ENCODE peak calls at places on chromosome 2, in four cellular contexts. D is GM20000, S is cardiac fibroblast, A is K562. P is an unnamed sample.
A peak's percentile ranks its signal among the peaks of the same experiment; 100 is the strongest.

GRCh38 chr2:16475581-16475980 is 190.1 kb downstream of the CYRIA start:
- DNase-seq in S (no peak), A (no peak), D (no peak), P (no peak)

GRCh38 chr2:28164280-28164801 is 228.3 kb upstream of the FOSL2 start:
- DNase-seq in A (no peak), D (no peak), S (peak; percentile 34), P (no peak)

GRCh38 chr2:72133721-72134407 is 13.8 kb downstream of the CYP26B1 start:
- DNase-seq in A (no peak), D (no peak), S (no peak), P (no peak)

GRCh38 chr2:20282916-20283592 is 58.1 kb upstream of the SDC1 start:
- DNase-seq in D (no peak), S (peak; percentile 31), A (no peak), P (no peak)

GRCh38 chr2:65383571-65384488 is 48.6 kb downstream of the SPRED2 start:
- DNase-seq in S (no peak), A (no peak), D (no peak), P (no peak)

GRCh38 chr2:26235089-26235488 is 9.3 kb downstream of the HADHA start:
- DNase-seq in S (peak; percentile 14), A (no peak), D (no peak), P (no peak)

GRCh38 chr2:66428986-66429612 is 5.8 kb upstream of the MEIS1 start:
- DNase-seq in D (no peak), S (peak; percentile 79), A (peak; percentile 36), P (no peak)

GRCh38 chr2:110216803-110217202 is 4.5 kb upstream of the MTLN start:
- DNase-seq in S (no peak), A (no peak), D (no peak), P (no peak)

GRCh38 chr2:213934560-213934959 is 476.3 kb upstream of the VWC2L start:
- DNase-seq in D (peak; percentile 56), A (peak; percentile 2), S (peak; percentile 41), P (peak; percentile 12)

GRCh38 chr2:179478771-179479170 is 214.1 kb upstream of the SESTD1 start:
- DNase-seq in S (no peak), A (no peak), D (no peak), P (no peak)

GRCh38 chr2:219099319-219099718 is 38.6 kb upstream of the IHH start:
- DNase-seq in A (no peak), D (no peak), S (peak; percentile 72), P (peak; percentile 86)

GRCh38 chr2:133655565-133656113 is 87.4 kb upstream of the NCKAP5 start:
- DNase-seq in S (peak; percentile 39), D (no peak), A (no peak), P (no peak)

GRCh38 chr2:196136151-196136550 is 35.2 kb downstream of the STK17B start:
- DNase-seq in S (no peak), A (no peak), D (no peak), P (no peak)

GRCh38 chr2:196130039-196130825 is 41.1 kb downstream of the STK17B start:
- DNase-seq in S (no peak), A (no peak), D (peak; percentile 4), P (no peak)

GRCh38 chr2:196131949-196132925 is 39.1 kb downstream of the STK17B start:
- DNase-seq in D (no peak), A (no peak), S (peak; percentile 38), P (no peak)

GRCh38 chr2:196128749-196129148 is 42.6 kb downstream of the STK17B start:
- DNase-seq in S (no peak), A (no peak), D (no peak), P (no peak)

GRCh38 chr2:196131384-196131861 is 40.0 kb downstream of the STK17B start:
- DNase-seq in S (peak; percentile 77), D (peak; percentile 9), A (peak; percentile 50), P (peak; percentile 45)
- TF ChIP-seq CTCF in S (peak; percentile 54), D (peak; percentile 8), A (peak; percentile 80), P (peak; percentile 88)

DNA sequence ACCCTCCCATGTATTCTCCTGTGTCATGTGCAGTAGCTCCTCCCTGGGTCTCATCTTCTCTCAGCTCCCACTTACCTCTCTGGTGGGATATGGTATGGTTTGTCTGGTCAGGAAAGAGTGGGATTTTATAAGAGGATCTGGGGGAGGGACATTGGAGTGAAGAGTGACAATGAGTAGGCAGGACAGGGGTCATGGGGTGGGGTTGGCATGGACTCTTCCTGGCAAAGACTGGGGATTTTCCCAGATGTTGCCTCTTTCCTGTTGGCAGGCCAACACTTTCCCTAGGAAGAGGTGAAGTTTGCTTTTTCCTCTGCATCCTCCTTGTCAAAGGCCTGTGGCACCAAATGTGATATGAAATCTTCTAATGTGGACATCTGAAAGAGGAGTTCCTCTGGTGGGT is at the start of gene REG3A:
- DNase-seq in D (no peak), A (no peak), S (no peak), P (no peak)
- TF ChIP-seq CTCF in D (no peak), A (no peak), S (no peak), P (no peak)

GRCh38 chr2:128756372-128756730 is 437.7 kb upstream of the HS6ST1 start:
- DNase-seq in A (no peak), S (no peak), D (no peak), P (no peak)

GRCh38 chr2:128752691-128753263 is 434.1 kb upstream of the HS6ST1 start:
- DNase-seq in D (no peak), A (no peak), S (no peak), P (no peak)

GRCh38 chr2:128754246-128754724 is 435.6 kb upstream of the HS6ST1 start:
- DNase-seq in A (no peak), D (peak; percentile 71), S (no peak), P (no peak)

GRCh38 chr2:128753321-128753720 is 434.7 kb upstream of the HS6ST1 start:
- DNase-seq in A (no peak), D (no peak), S (no peak), P (no peak)

DNA sequence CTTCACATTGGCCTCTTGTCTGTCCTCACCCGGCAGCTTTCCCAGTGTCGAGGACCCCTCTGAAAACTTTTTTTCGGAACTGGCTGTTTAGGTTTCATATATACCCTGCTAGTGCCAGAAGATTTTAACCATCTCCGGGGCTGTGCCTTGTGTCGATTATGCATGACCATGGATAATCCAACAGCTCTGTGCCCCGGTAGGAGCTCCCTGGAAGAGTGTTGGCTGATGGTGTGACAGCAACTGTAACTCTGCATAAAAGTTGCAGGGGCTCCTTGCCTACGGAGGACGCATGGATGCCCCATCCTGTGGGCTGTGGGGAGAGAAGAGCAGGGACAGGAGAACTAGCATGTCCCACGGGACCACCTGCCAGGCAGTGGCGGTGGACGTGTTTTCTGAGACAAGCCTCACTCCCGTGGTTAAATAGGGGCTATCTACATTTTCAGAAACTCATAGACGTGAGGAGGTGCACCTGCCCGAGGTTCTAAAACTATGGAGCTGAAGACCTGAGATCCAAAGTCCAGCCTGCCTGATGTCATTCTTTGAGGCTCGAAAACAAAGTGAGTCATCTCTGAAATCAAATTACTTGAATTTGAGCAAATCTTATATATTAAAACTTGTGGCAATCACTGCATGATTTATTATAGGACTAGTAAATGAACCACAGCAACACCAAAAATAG is 437.2 kb upstream of the HS6ST1 start:
- DNase-seq in D (no peak), A (no peak), S (no peak), P (no peak)
- TF ChIP-seq CTCF in D (no peak), A (no peak), S (no peak), P (no peak)

GRCh38 chr2:217568289-217568985 is 434.4 kb downstream of the TNS1 start:
- DNase-seq in A (no peak), D (no peak), S (no peak), P (peak; percentile 18)

GRCh38 chr2:217570394-217570793 is 432.4 kb downstream of the TNS1 start:
- DNase-seq in D (no peak), S (no peak), A (no peak), P (no peak)

DNA sequence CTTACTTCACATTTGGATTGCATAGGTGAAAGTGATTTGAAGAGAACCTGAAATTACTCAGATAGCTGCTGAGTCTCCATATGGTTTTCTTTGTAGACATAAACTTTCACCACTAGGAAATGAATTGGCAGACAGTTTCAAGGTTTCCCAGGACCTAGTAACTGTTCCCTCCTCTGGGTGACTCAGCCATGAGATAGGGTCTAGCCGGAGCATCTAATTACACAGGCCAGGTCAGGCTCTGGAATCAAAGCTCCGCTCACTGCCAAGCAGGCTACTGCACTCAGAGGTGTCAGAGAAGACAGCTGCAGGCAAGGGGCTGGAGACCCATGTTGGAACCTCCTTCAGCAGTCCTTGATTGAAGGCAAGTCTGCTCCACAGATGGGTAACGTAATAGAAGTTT is 429.2 kb downstream of the TNS1 start:
- DNase-seq in S (peak; percentile 4), A (no peak), D (no peak), P (peak; percentile 36)
- TF ChIP-seq CTCF in S (no peak), A (no peak), D (no peak), P (no peak)

GRCh38 chr2:164190700-164191099 is 430.6 kb downstream of the GRB14 start:
- DNase-seq in S (no peak), D (no peak), A (no peak), P (no peak)
- TF ChIP-seq CTCF in S (no peak), D (no peak), A (no peak), P (no peak)

GRCh38 chr2:170966648-170967396 is 37.8 kb downstream of the GORASP2 start:
- DNase-seq in S (no peak), D (no peak), A (peak; percentile 49), P (no peak)
- TF ChIP-seq CTCF in S (peak; percentile 21), D (no peak), A (peak; percentile 65), P (peak; percentile 51)